ENCODE peak calls at places on chromosomes 1 and 21, in eight cellular contexts. G is stimulated activated CD8-positive, alpha-beta memory T cell treated with anti-CD3 and anti-CD28 coated beads, Interleukin-7, amount 100 ng/mL, for 1 hour; X is HEK293T; Y is astrocyte of the cerebellum; R is OCI-LY7; O is T-helper 9 cell; P is prostate gland; E is stimulated activated CD4-positive, alpha-beta T cell treated with anti-CD3 and anti-CD28 coated beads, Interleukin-4, amount 100 ng/mL, for 4 hours. U is an unnamed sample.
A peak's percentile ranks its signal among the peaks of the same experiment; 100 is the strongest.

GRCh38 chr1:160626560-160627342 is 20.1 kb downstream of the SLAMF1 start:
- DNase-seq in G (no peak), X (no peak), Y (no peak), R (no peak), O (no peak), P (no peak), E (no peak), U (no peak)

GRCh38 chr1:25556791-25557476 is 13.5 kb downstream of the LDLRAP1 start:
- DNase-seq in G (no peak), X (no peak), Y (peak; percentile 22), R (no peak), O (no peak), P (peak; percentile 55), E (no peak), U (peak; percentile 17)

GRCh38 chr1:111471012-111471411 is 2.8 kb upstream of the C1orf162 start:
- DNase-seq in G (peak; percentile 28), X (no peak), Y (no peak), R (peak; percentile 78), O (peak; percentile 55), P (no peak), E (peak; percentile 73), U (peak; percentile 86)

GRCh38 chr1:9792156-9793042 is 31.4 kb downstream of the CLSTN1 start:
- DNase-seq in G (no peak), X (peak; percentile 68), Y (peak; percentile 20), R (no peak), O (no peak), P (no peak), E (no peak), U (peak; percentile 32)

GRCh38 chr1:8425781-8426161 is 107.9 kb downstream of the SLC45A1 start:
- DNase-seq in G (no peak), X (no peak), Y (no peak), R (no peak), O (no peak), P (no peak), E (no peak), U (no peak)

GRCh38 chr1:119075614-119076013 is 64.8 kb downstream of the WARS2 start:
- DNase-seq in G (no peak), X (no peak), Y (peak; percentile 55), R (no peak), O (no peak), P (no peak), E (no peak), U (no peak)

GRCh38 chr21:34080693-34081092 is 7.3 kb downstream of the MRPS6 start:
- DNase-seq in G (no peak), X (no peak), Y (no peak), R (no peak), O (no peak), P (no peak), E (no peak), U (no peak)

GRCh38 chr1:5238351-5239123 is 584.1 kb downstream of the AJAP1 start:
- DNase-seq in G (no peak), X (no peak), Y (no peak), R (no peak), O (no peak), P (no peak), E (no peak), U (peak; percentile 17)

GRCh38 chr1:187682112-187682511 is 853.4 kb downstream of the PLA2G4A start:
- DNase-seq in G (no peak), X (no peak), Y (no peak), R (no peak), O (no peak), P (no peak), E (no peak), U (no peak)

GRCh38 chr1:200972985-200973742 is 50.4 kb downstream of the KIF21B start:
- DNase-seq in G (no peak), X (no peak), Y (no peak), R (no peak), O (no peak), P (no peak), E (no peak), U (no peak)

GRCh38 chr1:40344597-40344996 is 27.5 kb upstream of the COL9A2 start:
- DNase-seq in G (no peak), X (no peak), Y (no peak), R (peak; percentile 45), O (no peak), P (peak; percentile 14), E (peak; percentile 24), U (peak; percentile 68)

GRCh38 chr1:177246710-177247588 is 76.2 kb downstream of the BRINP2 start:
- DNase-seq in G (no peak), X (no peak), Y (no peak), R (no peak), O (no peak), P (no peak), E (no peak), U (no peak)

GRCh38 chr21:38346286-38346685 is 89.5 kb downstream of the KCNJ15 start:
- DNase-seq in G (no peak), X (no peak), Y (no peak), R (no peak), O (no peak), P (no peak), E (no peak), U (no peak)

GRCh38 chr1:58745086-58745485 is 38.8 kb downstream of the JUN start:
- DNase-seq in G (no peak), X (no peak), Y (no peak), R (no peak), O (no peak), P (no peak), E (no peak), U (no peak)

GRCh38 chr1:224378855-224379631 is 22.4 kb downstream of the CNIH4 start:
- DNase-seq in G (no peak), X (no peak), Y (no peak), R (no peak), O (no peak), P (no peak), E (no peak), U (peak; percentile 23)

GRCh38 chr1:162943627-162944026 is 82.7 kb upstream of the CCDC190 start:
- DNase-seq in G (no peak), X (peak; percentile 10), Y (peak; percentile 26), R (no peak), O (no peak), P (no peak), E (no peak), U (no peak)

GRCh38 chr1:110243581-110243980 is 33.5 kb downstream of the KCNC4 start:
- DNase-seq in G (no peak), X (no peak), Y (no peak), R (peak; percentile 55), O (no peak), P (peak; percentile 23), E (no peak), U (no peak)

GRCh38 chr1:151716771-151717631 is at the start of gene CELF3:
- DNase-seq in G (no peak), X (peak; percentile 72), Y (no peak), R (no peak), O (no peak), P (no peak), E (no peak), U (peak; percentile 41)

GRCh38 chr1:175072131-175072941 is 4.7 kb downstream of the TNN start:
- DNase-seq in G (no peak), X (peak; percentile 44), Y (peak; percentile 20), R (no peak), O (no peak), P (no peak), E (no peak), U (peak; percentile 64)

GRCh38 chr1:222171005-222171404 is 376.9 kb downstream of the HHIPL2 start:
- DNase-seq in G (no peak), X (peak; percentile 25), Y (peak; percentile 45), R (peak; percentile 24), O (no peak), P (no peak), E (no peak), U (peak; percentile 35)

GRCh38 chr1:77831976-77832695 is 52.7 kb downstream of the MIGA1 start:
- DNase-seq in G (no peak), X (no peak), Y (no peak), R (no peak), O (no peak), P (no peak), E (no peak), U (no peak)

GRCh38 chr1:226973898-226974543 is 33.9 kb downstream of the COQ8A start:
- DNase-seq in G (no peak), X (no peak), Y (no peak), R (no peak), O (no peak), P (no peak), E (no peak), U (peak; percentile 7)

GRCh38 chr1:14593279-14593678 is 5.2 kb upstream of the KAZN start:
- DNase-seq in G (no peak), X (no peak), Y (no peak), R (no peak), O (no peak), P (no peak), E (no peak), U (no peak)

GRCh38 chr1:8986814-8987190 is 39.4 kb downstream of the SLC2A7 start:
- DNase-seq in G (no peak), X (no peak), Y (no peak), R (peak; percentile 88), O (no peak), P (no peak), E (no peak), U (no peak)

GRCh38 chr21:26127918-26128317 is 42.7 kb downstream of the APP start:
- DNase-seq in G (no peak), X (no peak), Y (no peak), R (no peak), O (no peak), P (peak; percentile 53), E (no peak), U (peak; percentile 72)

GRCh38 chr1:42660907-42661500 is 2.8 kb downstream of the PPIH start:
- DNase-seq in G (no peak), X (no peak), Y (no peak), R (no peak), O (no peak), P (no peak), E (no peak), U (no peak)

GRCh38 chr1:84301759-84302380 is 362 bp downstream of the SAMD13 start:
- DNase-seq in G (no peak), X (no peak), Y (no peak), R (peak; percentile 35), O (no peak), P (no peak), E (no peak), U (peak; percentile 65)

GRCh38 chr1:17948594-17948993 is 159.0 kb upstream of the IGSF21 start:
- DNase-seq in G (no peak), X (no peak), Y (no peak), R (no peak), O (no peak), P (no peak), E (no peak), U (no peak)

GRCh38 chr1:17204546-17205440 is at the start of gene PADI1:
- DNase-seq in G (no peak), X (no peak), Y (no peak), R (no peak), O (no peak), P (no peak), E (no peak), U (no peak)

GRCh38 chr1:155324717-155325595 is 4.3 kb downstream of the RUSC1 start:
- DNase-seq in G (no peak), X (peak; percentile 77), Y (no peak), R (peak; percentile 24), O (no peak), P (peak; percentile 70), E (no peak), U (no peak)

GRCh38 chr1:219236933-219237610 is 63.4 kb downstream of the LYPLAL1 start:
- DNase-seq in G (no peak), X (no peak), Y (no peak), R (no peak), O (no peak), P (no peak), E (no peak), U (no peak)

GRCh38 chr1:99964806-99965205 is 5.0 kb upstream of the SLC35A3 start:
- DNase-seq in G (no peak), X (peak; percentile 21), Y (no peak), R (no peak), O (no peak), P (no peak), E (no peak), U (no peak)

GRCh38 chr1:20641986-20642385 is 8.7 kb downstream of the PINK1 start:
- DNase-seq in G (no peak), X (no peak), Y (no peak), R (no peak), O (no peak), P (no peak), E (no peak), U (no peak)

GRCh38 chr1:65235867-65236805 is 73.2 kb upstream of the DNAJC6 start:
- DNase-seq in G (no peak), X (peak; percentile 55), Y (peak; percentile 32), R (peak; percentile 73), O (no peak), P (no peak), E (no peak), U (peak; percentile 79)